ENCODE peak calls at places on chromosomes 3 and 15, in nine cellular contexts. One of them, this sample, is unnamed. For H3K36me3, the result is how much of the 10 kb centered on the place peaks cover.

GRCh38 chr15:92634046-92634445 is 21.5 kb downstream of the FAM174B start:
- DNase-seq in adipocyte: peak
- DNase-seq in colonic mucosa: no peak
- DNase-seq in neuronal stem cell: no peak
- DNase-seq in A673: no peak
- DNase-seq in OCI-LY7: no peak
- DNase-seq in tibial nerve: no peak
- DNase-seq in stomach: no peak
- DNase-seq in psoas muscle: no peak
- DNase-seq in this sample: no peak

GRCh38 chr15:88882745-88883144 is 12.6 kb downstream of the HAPLN3 start:
- DNase-seq in adipocyte: no peak
- DNase-seq in colonic mucosa: no peak
- DNase-seq in A673: no peak
- DNase-seq in neuronal stem cell: no peak
- DNase-seq in OCI-LY7: no peak
- DNase-seq in psoas muscle: no peak
- DNase-seq in stomach: no peak
- DNase-seq in tibial nerve: no peak
- DNase-seq in this sample: no peak

GRCh38 chr3:147411777-147412176 is 2.6 kb downstream of the ZIC1 start:
- DNase-seq in neuronal stem cell: peak
- DNase-seq in adipocyte: no peak
- DNase-seq in colonic mucosa: no peak
- DNase-seq in OCI-LY7: no peak
- DNase-seq in stomach: no peak
- DNase-seq in psoas muscle: no peak
- DNase-seq in A673: no peak
- DNase-seq in tibial nerve: no peak
- DNase-seq in this sample: peak

GRCh38 chr3:99925584-99925983 is 107.9 kb downstream of the CMSS1 start:
- DNase-seq in tibial nerve: peak
- DNase-seq in A673: peak
- DNase-seq in OCI-LY7: no peak
- DNase-seq in stomach: peak
- DNase-seq in colonic mucosa: peak
- DNase-seq in adipocyte: peak
- DNase-seq in psoas muscle: no peak
- DNase-seq in neuronal stem cell: no peak
- DNase-seq in this sample: no peak

GRCh38 chr3:159731254-159731653 is 257.4 kb upstream of the IL12A start:
- DNase-seq in A673: no peak
- DNase-seq in stomach: no peak
- DNase-seq in tibial nerve: no peak
- DNase-seq in psoas muscle: no peak
- DNase-seq in adipocyte: no peak
- DNase-seq in colonic mucosa: no peak
- DNase-seq in neuronal stem cell: no peak
- DNase-seq in OCI-LY7: no peak
- DNase-seq in this sample: no peak

GRCh38 chr3:122468896-122469533 is 45.7 kb downstream of the KPNA1 start:
- DNase-seq in colonic mucosa: no peak
- DNase-seq in adipocyte: no peak
- DNase-seq in tibial nerve: no peak
- DNase-seq in OCI-LY7: no peak
- DNase-seq in psoas muscle: no peak
- DNase-seq in stomach: no peak
- DNase-seq in neuronal stem cell: no peak
- DNase-seq in A673: no peak
- DNase-seq in this sample: peak

GRCh38 chr15:43190178-43190577 is 5.0 kb downstream of the CCNDBP1 start:
- DNase-seq in neuronal stem cell: no peak
- DNase-seq in psoas muscle: peak
- DNase-seq in A673: no peak
- DNase-seq in tibial nerve: no peak
- DNase-seq in colonic mucosa: no peak
- DNase-seq in stomach: peak
- DNase-seq in adipocyte: no peak
- DNase-seq in OCI-LY7: no peak
- DNase-seq in this sample: no peak

GRCh38 chr15:51861557-51862350 is 32.3 kb downstream of the TMOD3 start:
- DNase-seq in neuronal stem cell: no peak
- DNase-seq in A673: no peak
- DNase-seq in colonic mucosa: no peak
- DNase-seq in tibial nerve: no peak
- DNase-seq in OCI-LY7: no peak
- DNase-seq in stomach: no peak
- DNase-seq in adipocyte: no peak
- DNase-seq in psoas muscle: no peak
- DNase-seq in this sample: no peak

GRCh38 chr3:125119752-125120369 is 64.1 kb upstream of the HEG1 start:
- DNase-seq in adipocyte: no peak
- DNase-seq in colonic mucosa: no peak
- DNase-seq in OCI-LY7: no peak
- DNase-seq in neuronal stem cell: no peak
- DNase-seq in tibial nerve: no peak
- DNase-seq in psoas muscle: no peak
- DNase-seq in A673: no peak
- DNase-seq in stomach: no peak
- DNase-seq in this sample: no peak

GRCh38 chr3:125123455-125123854 is 67.7 kb upstream of the HEG1 start:
- DNase-seq in A673: peak
- DNase-seq in neuronal stem cell: no peak
- DNase-seq in stomach: no peak
- DNase-seq in adipocyte: no peak
- DNase-seq in tibial nerve: no peak
- DNase-seq in OCI-LY7: no peak
- DNase-seq in colonic mucosa: no peak
- DNase-seq in psoas muscle: no peak
- DNase-seq in this sample: no peak

GRCh38 chr3:125120370-125121122 is 64.7 kb upstream of the HEG1 start:
- DNase-seq in neuronal stem cell: peak
- DNase-seq in A673: no peak
- DNase-seq in tibial nerve: no peak
- DNase-seq in adipocyte: no peak
- DNase-seq in colonic mucosa: no peak
- DNase-seq in OCI-LY7: no peak
- DNase-seq in stomach: no peak
- DNase-seq in psoas muscle: no peak
- DNase-seq in this sample: peak

GRCh38 chr3:125123906-125124305 is 68.1 kb upstream of the HEG1 start:
- DNase-seq in psoas muscle: no peak
- DNase-seq in adipocyte: no peak
- DNase-seq in OCI-LY7: no peak
- DNase-seq in stomach: no peak
- DNase-seq in A673: peak
- DNase-seq in neuronal stem cell: no peak
- DNase-seq in colonic mucosa: no peak
- DNase-seq in tibial nerve: no peak
- DNase-seq in this sample: no peak

GRCh38 chr3:125121246-125122010 is 65.6 kb upstream of the HEG1 start:
- DNase-seq in psoas muscle: no peak
- DNase-seq in tibial nerve: no peak
- DNase-seq in OCI-LY7: no peak
- DNase-seq in neuronal stem cell: no peak
- DNase-seq in stomach: no peak
- DNase-seq in colonic mucosa: no peak
- DNase-seq in adipocyte: no peak
- DNase-seq in A673: no peak
- DNase-seq in this sample: no peak
- H3K4me3 ChIP-seq in psoas muscle: no peak
- H3K4me3 ChIP-seq in tibial nerve: no peak
- H3K4me3 ChIP-seq in OCI-LY7: no peak
- H3K4me3 ChIP-seq in neuronal stem cell: peak
- H3K4me3 ChIP-seq in stomach: no peak
- H3K4me3 ChIP-seq in colonic mucosa: no peak
- H3K4me3 ChIP-seq in adipocyte: no peak
- H3K4me3 ChIP-seq in A673: no peak
- H3K4me3 ChIP-seq in this sample: no peak

GRCh38 chr3:30684361-30684760 is 78.0 kb downstream of the TGFBR2 start:
- DNase-seq in adipocyte: no peak
- DNase-seq in tibial nerve: no peak
- DNase-seq in OCI-LY7: no peak
- DNase-seq in neuronal stem cell: no peak
- DNase-seq in stomach: no peak
- DNase-seq in psoas muscle: no peak
- DNase-seq in colonic mucosa: no peak
- DNase-seq in A673: no peak
- DNase-seq in this sample: no peak

GRCh38 chr3:30681276-30682211 is 75.1 kb downstream of the TGFBR2 start:
- DNase-seq in tibial nerve: peak
- DNase-seq in stomach: no peak
- DNase-seq in OCI-LY7: no peak
- DNase-seq in colonic mucosa: peak
- DNase-seq in adipocyte: peak
- DNase-seq in A673: peak
- DNase-seq in neuronal stem cell: peak
- DNase-seq in psoas muscle: peak
- DNase-seq in this sample: peak

GRCh38 chr3:30682434-30683155 is 76.2 kb downstream of the TGFBR2 start:
- DNase-seq in adipocyte: peak
- DNase-seq in colonic mucosa: no peak
- DNase-seq in stomach: no peak
- DNase-seq in neuronal stem cell: no peak
- DNase-seq in tibial nerve: no peak
- DNase-seq in psoas muscle: no peak
- DNase-seq in A673: no peak
- DNase-seq in OCI-LY7: no peak
- DNase-seq in this sample: no peak

GRCh38 chr3:30685267-30685667 is 78.9 kb downstream of the TGFBR2 start:
- DNase-seq in colonic mucosa: no peak
- DNase-seq in psoas muscle: no peak
- DNase-seq in stomach: no peak
- DNase-seq in tibial nerve: no peak
- DNase-seq in neuronal stem cell: no peak
- DNase-seq in A673: peak
- DNase-seq in OCI-LY7: no peak
- DNase-seq in adipocyte: no peak
- DNase-seq in this sample: no peak

DNA sequence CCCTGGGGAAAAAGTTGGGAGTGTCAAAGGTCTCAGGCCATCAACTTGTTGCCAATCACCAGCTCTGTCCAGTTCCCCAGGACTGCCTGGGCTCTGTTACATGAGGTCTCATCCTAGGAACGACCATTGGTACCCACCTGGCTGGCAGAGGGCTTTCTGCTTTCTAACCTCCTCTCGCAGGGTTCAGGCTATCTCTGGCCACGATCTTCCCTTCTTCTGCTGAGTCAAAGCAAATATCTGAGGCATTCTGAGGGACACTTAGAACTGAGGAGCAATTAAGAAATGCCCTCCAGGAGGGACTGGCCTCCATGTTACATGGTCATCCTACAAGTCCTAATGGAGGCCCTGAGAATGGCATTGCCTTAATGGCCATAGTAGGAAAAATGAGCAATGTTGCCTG is 77.4 kb downstream of the TGFBR2 start:
- DNase-seq in psoas muscle: no peak
- DNase-seq in colonic mucosa: no peak
- DNase-seq in A673: no peak
- DNase-seq in OCI-LY7: no peak
- DNase-seq in stomach: no peak
- DNase-seq in adipocyte: no peak
- DNase-seq in neuronal stem cell: no peak
- DNase-seq in tibial nerve: no peak
- DNase-seq in this sample: no peak
- H3K36me3 ChIP-seq in psoas muscle: under half
- H3K36me3 ChIP-seq in colonic mucosa: under half
- H3K36me3 ChIP-seq in A673: under half
- H3K36me3 ChIP-seq in OCI-LY7: half or more
- H3K36me3 ChIP-seq in stomach: half or more
- H3K36me3 ChIP-seq in adipocyte: under half
- H3K36me3 ChIP-seq in neuronal stem cell: under half
- H3K36me3 ChIP-seq in tibial nerve: under half
- H3K36me3 ChIP-seq in this sample: under half

GRCh38 chr3:142934128-142934896 is 29.2 kb downstream of the PAQR9 start:
- DNase-seq in OCI-LY7: no peak
- DNase-seq in A673: no peak
- DNase-seq in neuronal stem cell: no peak
- DNase-seq in stomach: no peak
- DNase-seq in adipocyte: no peak
- DNase-seq in colonic mucosa: no peak
- DNase-seq in psoas muscle: no peak
- DNase-seq in tibial nerve: no peak
- DNase-seq in this sample: no peak

GRCh38 chr3:142940000-142940399 is 23.5 kb downstream of the PAQR9 start:
- DNase-seq in psoas muscle: no peak
- DNase-seq in A673: no peak
- DNase-seq in tibial nerve: no peak
- DNase-seq in OCI-LY7: no peak
- DNase-seq in stomach: no peak
- DNase-seq in colonic mucosa: no peak
- DNase-seq in adipocyte: no peak
- DNase-seq in neuronal stem cell: no peak
- DNase-seq in this sample: no peak

GRCh38 chr3:142934897-142935269 is 28.6 kb downstream of the PAQR9 start:
- DNase-seq in OCI-LY7: no peak
- DNase-seq in adipocyte: no peak
- DNase-seq in neuronal stem cell: no peak
- DNase-seq in A673: no peak
- DNase-seq in tibial nerve: no peak
- DNase-seq in colonic mucosa: no peak
- DNase-seq in psoas muscle: no peak
- DNase-seq in stomach: no peak
- DNase-seq in this sample: no peak

GRCh38 chr3:142940472-142940871 is 23.0 kb downstream of the PAQR9 start:
- DNase-seq in tibial nerve: no peak
- DNase-seq in A673: no peak
- DNase-seq in stomach: no peak
- DNase-seq in neuronal stem cell: no peak
- DNase-seq in adipocyte: no peak
- DNase-seq in OCI-LY7: no peak
- DNase-seq in psoas muscle: no peak
- DNase-seq in colonic mucosa: no peak
- DNase-seq in this sample: no peak

DNA sequence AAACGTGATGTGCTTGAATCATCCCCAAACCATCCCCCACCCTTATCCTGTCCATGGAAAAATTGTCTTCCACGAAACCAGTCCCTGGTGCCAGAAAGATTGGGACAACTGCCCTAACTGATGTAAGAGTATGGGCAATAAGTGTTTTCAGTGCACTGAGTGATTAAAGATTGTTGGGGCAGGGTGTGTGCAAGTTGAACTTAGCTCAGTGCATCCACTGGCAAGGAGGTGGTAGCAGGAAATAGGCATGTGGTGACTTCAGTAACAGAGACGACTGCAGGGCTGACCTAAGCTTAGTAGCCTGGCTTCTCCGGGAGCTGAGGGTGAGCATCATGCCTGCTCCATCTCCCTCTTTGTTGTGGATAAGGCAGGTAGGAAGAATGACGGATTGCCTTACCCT is 27.5 kb downstream of the PAQR9 start:
- DNase-seq in OCI-LY7: no peak
- DNase-seq in A673: no peak
- DNase-seq in psoas muscle: no peak
- DNase-seq in adipocyte: no peak
- DNase-seq in stomach: no peak
- DNase-seq in colonic mucosa: no peak
- DNase-seq in neuronal stem cell: no peak
- DNase-seq in tibial nerve: no peak
- DNase-seq in this sample: no peak
- H3K4me3 ChIP-seq in OCI-LY7: no peak
- H3K4me3 ChIP-seq in A673: no peak
- H3K4me3 ChIP-seq in psoas muscle: no peak
- H3K4me3 ChIP-seq in adipocyte: no peak
- H3K4me3 ChIP-seq in stomach: no peak
- H3K4me3 ChIP-seq in colonic mucosa: no peak
- H3K4me3 ChIP-seq in neuronal stem cell: no peak
- H3K4me3 ChIP-seq in tibial nerve: no peak
- H3K4me3 ChIP-seq in this sample: no peak

GRCh38 chr3:53860196-53860595 is 13.8 kb downstream of the IL17RB start:
- DNase-seq in OCI-LY7: no peak
- DNase-seq in colonic mucosa: no peak
- DNase-seq in stomach: no peak
- DNase-seq in psoas muscle: no peak
- DNase-seq in neuronal stem cell: no peak
- DNase-seq in tibial nerve: no peak
- DNase-seq in adipocyte: no peak
- DNase-seq in A673: no peak
- DNase-seq in this sample: no peak

GRCh38 chr3:53859178-53859577 is 12.8 kb downstream of the IL17RB start:
- DNase-seq in adipocyte: no peak
- DNase-seq in A673: no peak
- DNase-seq in OCI-LY7: no peak
- DNase-seq in tibial nerve: no peak
- DNase-seq in stomach: no peak
- DNase-seq in psoas muscle: no peak
- DNase-seq in colonic mucosa: no peak
- DNase-seq in neuronal stem cell: no peak
- DNase-seq in this sample: no peak

GRCh38 chr3:53865732-53866499 is 16.0 kb downstream of the ACTR8 start:
- DNase-seq in OCI-LY7: no peak
- DNase-seq in tibial nerve: no peak
- DNase-seq in colonic mucosa: no peak
- DNase-seq in neuronal stem cell: no peak
- DNase-seq in A673: no peak
- DNase-seq in stomach: no peak
- DNase-seq in psoas muscle: no peak
- DNase-seq in adipocyte: no peak
- DNase-seq in this sample: no peak

GRCh38 chr3:53862241-53862640 is 15.9 kb downstream of the IL17RB start:
- DNase-seq in adipocyte: no peak
- DNase-seq in neuronal stem cell: no peak
- DNase-seq in tibial nerve: no peak
- DNase-seq in OCI-LY7: no peak
- DNase-seq in A673: no peak
- DNase-seq in stomach: no peak
- DNase-seq in colonic mucosa: no peak
- DNase-seq in psoas muscle: no peak
- DNase-seq in this sample: no peak

GRCh38 chr3:53863127-53863526 is 16.8 kb downstream of the IL17RB start:
- DNase-seq in adipocyte: no peak
- DNase-seq in tibial nerve: no peak
- DNase-seq in OCI-LY7: no peak
- DNase-seq in stomach: no peak
- DNase-seq in psoas muscle: no peak
- DNase-seq in colonic mucosa: no peak
- DNase-seq in neuronal stem cell: no peak
- DNase-seq in A673: no peak
- DNase-seq in this sample: no peak
- H3K36me3 ChIP-seq in adipocyte: half or more
- H3K36me3 ChIP-seq in tibial nerve: under half
- H3K36me3 ChIP-seq in OCI-LY7: half or more
- H3K36me3 ChIP-seq in stomach: half or more
- H3K36me3 ChIP-seq in psoas muscle: under half
- H3K36me3 ChIP-seq in colonic mucosa: under half
- H3K36me3 ChIP-seq in neuronal stem cell: under half
- H3K36me3 ChIP-seq in A673: under half
- H3K36me3 ChIP-seq in this sample: under half

This sample was measured in H7.